ENCODE peak calls at places on chromosome 20, in six cellular contexts. P, R, W, Q, L and E are unnamed samples.

GRCh38 chr20:64106981-64107735 is at the start of gene NPBWR2:
- DNase-seq in W (peak), R (no peak), L (no peak), P (no peak), Q (no peak), E (no peak)

GRCh38 chr20:46249671-46250070 is 58.6 kb downstream of the CDH22 start:
- DNase-seq in L (no peak), Q (no peak), W (no peak), P (no peak), R (no peak), E (no peak)

GRCh38 chr20:46004187-46004586 is 4.5 kb upstream of the MMP9 start:
- DNase-seq in W (no peak), L (no peak), Q (no peak), R (no peak), P (no peak), E (no peak)

GRCh38 chr20:20499469-20499868 is 131.6 kb downstream of the INSM1 start:
- DNase-seq in Q (no peak), R (no peak), P (no peak), L (no peak), W (no peak), E (no peak)

GRCh38 chr20:45456632-45457031 is 12.9 kb upstream of the WFDC2 start:
- DNase-seq in Q (no peak), P (no peak), L (no peak), W (peak), R (no peak), E (no peak)

GRCh38 chr20:6069669-6070068 is 15.8 kb upstream of the LRRN4 start:
- DNase-seq in L (no peak), Q (no peak), W (no peak), P (no peak), R (no peak), E (no peak)

GRCh38 chr20:2285193-2285592 is 10.6 kb upstream of the TGM3 start:
- DNase-seq in W (no peak), L (no peak), P (no peak), R (no peak), Q (no peak), E (no peak)

GRCh38 chr20:18805881-18806280 is 7.7 kb upstream of the SCP2D1 start:
- DNase-seq in W (no peak), Q (no peak), P (peak), L (no peak), R (no peak), E (no peak)

GRCh38 chr20:49303211-49303610 is 25.4 kb upstream of the ZNFX1 start:
- DNase-seq in R (no peak), Q (no peak), P (no peak), L (no peak), W (no peak), E (peak)